ENCODE peak calls at places on chromosomes 3 and 15, in six cellular contexts. R is K562, F is endothelial cell of umbilical vein, V is HepG2, X is WTC11, J is H1. L is an unnamed sample.

GRCh38 chr15:61216519-61216918 is 12.6 kb downstream of the RORA start:
- DNase-seq in R (no peak), F (no peak), V (no peak), X (peak; percentile 53), J (no peak), L (no peak)

GRCh38 chr3:194306771-194307640 is 44.1 kb downstream of the CPN2 start:
- DNase-seq in R (no peak), F (no peak), V (no peak), X (no peak), J (no peak), L (no peak)

GRCh38 chr15:70767668-70768067 is 4.3 kb upstream of the UACA start:
- DNase-seq in R (no peak), F (no peak), V (no peak), X (no peak), J (no peak), L (no peak)

GRCh38 chr3:117630469-117630868 is 920.9 kb downstream of the TUSC7 start:
- DNase-seq in R (no peak), F (no peak), V (no peak), X (no peak), J (no peak), L (no peak)

GRCh38 chr3:184559336-184559735 is 2.2 kb upstream of the EPHB3 start:
- DNase-seq in R (no peak), F (no peak), V (peak; percentile 65), X (no peak), J (no peak), L (peak; percentile 34)

GRCh38 chr3:37813403-37813802 is 48.3 kb upstream of the CTDSPL start:
- DNase-seq in R (no peak), F (no peak), V (no peak), X (no peak), J (no peak), L (no peak)

GRCh38 chr15:75727851-75728715 is 15.4 kb upstream of the CSPG4 start:
- DNase-seq in R (no peak), F (peak; percentile 34), V (peak; percentile 23), X (peak; percentile 76), J (no peak), L (peak; percentile 69)

GRCh38 chr3:149641011-149641728 is 16.7 kb downstream of the WWTR1 start:
- DNase-seq in R (no peak), F (no peak), V (peak; percentile 64), X (no peak), J (no peak), L (no peak)

GRCh38 chr3:184155644-184156521 is 706 bp downstream of the DVL3 start:
- DNase-seq in R (peak; percentile 49), F (peak; percentile 55), V (peak; percentile 68), X (peak; percentile 47), J (no peak), L (no peak)

GRCh38 chr15:69979269-69979668 is 118.4 kb downstream of the TLE3 start:
- DNase-seq in R (no peak), F (no peak), V (peak; percentile 23), X (peak; percentile 21), J (no peak), L (peak; percentile 62)

GRCh38 chr3:147318900-147319299 is 87.4 kb downstream of the ZIC4 start:
- DNase-seq in R (no peak), F (no peak), V (no peak), X (no peak), J (no peak), L (no peak)

GRCh38 chr3:188954590-188955208 is 217.1 kb upstream of the TPRG1 start:
- DNase-seq in R (peak; percentile 79), F (peak; percentile 84), V (peak; percentile 68), X (peak; percentile 83), J (peak; percentile 56), L (peak; percentile 84)

GRCh38 chr3:77795013-77795412 is 755.1 kb downstream of the ROBO2 start:
- DNase-seq in R (no peak), F (no peak), V (no peak), X (peak; percentile 82), J (peak; percentile 57), L (no peak)

GRCh38 chr3:5285439-5285838 is 97.9 kb downstream of the EDEM1 start:
- DNase-seq in R (no peak), F (no peak), V (no peak), X (no peak), J (no peak), L (no peak)

GRCh38 chr15:42065478-42065877 is 28.9 kb downstream of the PLA2G4D start:
- DNase-seq in R (no peak), F (no peak), V (no peak), X (no peak), J (no peak), L (no peak)

GRCh38 chr15:96274698-96275097 is 55.8 kb upstream of the NR2F2 start:
- DNase-seq in R (no peak), F (peak; percentile 44), V (no peak), X (no peak), J (no peak), L (no peak)

GRCh38 chr3:21551019-21551418 is 200.0 kb downstream of the ZNF385D start:
- DNase-seq in R (no peak), F (no peak), V (peak; percentile 1), X (no peak), J (no peak), L (peak; percentile 22)

GRCh38 chr3:174844746-174845145 is 14.4 kb upstream of the NAALADL2 start:
- DNase-seq in R (no peak), F (no peak), V (no peak), X (no peak), J (no peak), L (no peak)

GRCh38 chr3:32421991-32422859 is 30.6 kb downstream of the CMTM7 start:
- DNase-seq in R (no peak), F (peak; percentile 97), V (no peak), X (no peak), J (no peak), L (peak; percentile 38)

GRCh38 chr15:41940441-41940857 is 31.9 kb downstream of the EHD4 start:
- DNase-seq in R (no peak), F (peak; percentile 92), V (peak; percentile 20), X (no peak), J (no peak), L (peak; percentile 38)

GRCh38 chr3:143849854-143850549 is 1.7 kb upstream of the SLC9A9 start:
- DNase-seq in R (no peak), F (peak; percentile 77), V (no peak), X (no peak), J (no peak), L (no peak)

GRCh38 chr15:79168922-79169322 is 78.3 kb upstream of the RASGRF1 start:
- DNase-seq in R (no peak), F (peak; percentile 8), V (peak; percentile 74), X (peak; percentile 57), J (no peak), L (peak; percentile 48)

GRCh38 chr3:32419766-32420137 is 28.1 kb downstream of the CMTM7 start:
- DNase-seq in R (no peak), F (no peak), V (no peak), X (no peak), J (no peak), L (no peak)

DNA sequence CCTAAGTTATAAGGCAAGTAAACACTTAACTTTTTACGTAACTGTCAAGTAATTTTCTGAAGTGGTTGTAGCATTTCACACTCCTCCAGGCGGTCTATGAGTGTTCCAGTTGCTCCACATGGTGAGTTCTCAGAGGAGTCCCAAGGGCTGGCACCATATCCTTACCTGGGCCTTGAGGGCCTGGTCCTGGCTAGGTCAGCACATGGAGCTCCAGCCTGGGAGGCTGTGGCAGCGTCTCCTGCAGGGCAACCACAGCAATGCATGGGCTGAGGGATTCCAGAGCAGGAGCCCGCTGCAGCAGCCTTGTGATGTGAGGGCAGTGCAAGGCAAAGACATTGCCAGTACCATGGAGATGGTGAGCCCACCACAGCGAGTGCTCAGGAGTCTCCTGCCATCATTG is 32.2 kb upstream of the LYZL4 start:
- DNase-seq in R (no peak), F (no peak), V (no peak), X (peak; percentile 61), J (no peak), L (no peak)
- TF ChIP-seq JUN in R (no peak), F (no peak), V (no peak), X (no peak), J (no peak), L (no peak)

DNA sequence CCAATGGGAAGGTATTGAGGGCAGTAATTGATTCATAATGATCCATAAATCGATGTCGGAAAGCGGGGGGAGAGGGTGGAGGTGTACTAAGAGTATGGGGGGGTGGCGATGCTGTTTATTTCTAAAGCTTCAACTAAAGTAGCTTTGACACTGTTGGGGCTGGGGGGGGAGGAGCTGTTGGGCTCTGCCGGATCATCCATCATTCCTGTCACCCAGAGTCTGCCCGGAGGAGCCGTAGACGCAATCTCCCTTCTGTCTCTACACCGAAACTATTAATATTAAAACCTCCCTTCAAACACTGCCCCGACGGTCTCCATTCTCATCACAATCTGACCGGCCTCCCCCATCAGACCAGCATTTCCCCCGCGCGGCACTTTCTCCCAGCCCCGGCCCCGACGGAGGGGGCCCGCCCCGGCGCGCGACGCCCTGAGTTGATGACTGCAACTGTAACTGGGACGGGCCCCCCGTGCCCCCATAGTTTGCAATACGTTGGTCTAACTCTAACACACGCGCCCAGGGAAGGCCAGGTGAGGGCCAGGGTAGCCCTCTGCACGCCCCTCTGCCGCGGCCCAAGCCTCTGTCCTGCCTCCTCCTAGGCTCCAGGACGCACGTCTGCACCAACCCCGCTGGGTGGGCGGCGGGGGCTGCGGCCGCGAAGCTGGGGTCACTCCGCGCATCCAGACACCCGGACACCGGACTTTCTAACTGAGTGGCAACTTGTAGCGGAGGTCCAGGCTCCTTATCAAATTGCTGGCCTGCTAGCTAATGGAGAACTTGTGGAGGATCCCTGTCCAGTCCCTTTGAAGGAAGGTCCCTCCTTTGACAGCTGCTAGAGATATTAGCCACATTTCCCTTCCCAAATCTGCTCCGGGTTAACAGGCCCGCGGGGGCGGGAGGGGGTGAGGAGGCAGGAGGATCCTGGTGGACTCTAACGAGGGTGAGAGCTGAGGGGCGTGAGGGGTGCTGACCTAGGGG is 212.0 kb downstream of the MEIS2 start:
- DNase-seq in R (no peak), F (no peak), V (no peak), X (peak; percentile 40), J (no peak), L (no peak)
- TF ChIP-seq JUN in R (no peak), F (no peak), V (no peak), X (no peak), J (no peak), L (no peak)

GRCh38 chr3:173009410-173009809 is 131.6 kb downstream of the SPATA16 start:
- DNase-seq in R (no peak), F (no peak), V (peak; percentile 1), X (no peak), J (no peak), L (no peak)
- TF ChIP-seq JUN in R (no peak), F (no peak), V (no peak), X (no peak), J (no peak), L (no peak)

DNA sequence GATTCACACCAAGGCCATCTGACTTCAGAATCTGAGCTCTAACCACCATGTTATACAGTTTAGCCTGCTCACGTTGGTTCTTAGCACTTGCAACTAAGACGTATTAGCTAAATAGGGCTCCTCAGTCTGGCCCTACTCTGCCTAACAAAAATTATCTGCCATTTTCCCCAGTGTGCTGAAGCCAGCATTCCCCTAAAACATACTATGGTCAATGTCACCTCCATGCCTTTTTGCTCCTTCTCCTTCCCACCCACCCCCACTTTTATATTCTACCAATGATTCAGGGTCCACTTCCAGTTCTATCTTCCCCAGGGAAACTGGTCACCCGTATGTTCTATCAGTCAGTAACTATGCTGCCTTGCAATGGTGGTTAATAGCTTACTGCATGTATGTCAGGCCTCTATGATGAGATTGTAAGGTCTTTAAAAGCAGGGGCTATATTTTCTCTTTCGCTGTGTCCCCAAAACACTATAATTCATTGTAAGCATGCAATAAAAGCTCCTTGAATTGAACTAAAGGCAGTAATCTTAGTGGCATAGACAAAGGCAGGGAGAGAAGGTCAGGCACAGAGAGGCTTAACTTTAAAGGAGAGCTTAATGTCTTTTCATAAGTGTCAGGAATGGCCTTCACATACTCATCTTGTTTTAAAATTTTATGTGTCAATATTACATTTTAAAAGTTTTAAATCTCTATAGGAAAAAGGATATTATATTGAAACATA is 23.3 kb downstream of the POPDC2 start:
- DNase-seq in R (no peak), F (no peak), V (no peak), X (no peak), J (no peak), L (no peak)
- TF ChIP-seq JUN in R (no peak), F (no peak), V (no peak), X (no peak), J (no peak), L (no peak)

L was measured in A549.